ENCODE peak calls at places on chromosomes 3 and 15, in eight cellular contexts. R is AG04450, K is astrocyte, T is cardiac fibroblast, Y is Calu3, I is psoas muscle, C is RWPE1, L is foreskin fibroblast. B is an unnamed sample.

GRCh38 chr15:75195122-75195765 is 6.4 kb upstream of the C15orf39 start:
- DNase-seq in R (no peak), K (no peak), T (no peak), Y (no peak), I (no peak), C (no peak), L (no peak), B (peak)

GRCh38 chr3:30554317-30554690 is 52.1 kb upstream of the TGFBR2 start:
- DNase-seq in R (no peak), K (no peak), T (no peak), Y (no peak), I (no peak), C (no peak), L (no peak), B (no peak)

GRCh38 chr15:93823971-93824866 is 407.1 kb upstream of the MCTP2 start:
- DNase-seq in R (no peak), K (no peak), T (no peak), Y (no peak), I (no peak), C (no peak), L (no peak), B (no peak)

GRCh38 chr15:39084683-39085530 is 496.0 kb upstream of the THBS1 start:
- DNase-seq in R (peak), K (peak), T (peak), Y (no peak), I (no peak), C (no peak), L (peak), B (no peak)

GRCh38 chr3:184242297-184242685 is 6.5 kb downstream of the ALG3 start:
- DNase-seq in R (no peak), K (no peak), T (no peak), Y (no peak), I (no peak), C (no peak), L (no peak), B (no peak)

GRCh38 chr15:76312540-76313174 is 1.4 kb upstream of the ETFA start:
- DNase-seq in R (no peak), K (no peak), T (peak), Y (peak), I (no peak), C (peak), L (peak), B (no peak)

GRCh38 chr3:172307143-172307560 is 141.1 kb downstream of the GHSR start:
- DNase-seq in R (no peak), K (peak), T (peak), Y (no peak), I (no peak), C (no peak), L (no peak), B (no peak)

GRCh38 chr3:101867521-101867920 is 18.2 kb downstream of the NFKBIZ start:
- DNase-seq in R (no peak), K (no peak), T (peak), Y (no peak), I (no peak), C (no peak), L (no peak), B (no peak)

DNA sequence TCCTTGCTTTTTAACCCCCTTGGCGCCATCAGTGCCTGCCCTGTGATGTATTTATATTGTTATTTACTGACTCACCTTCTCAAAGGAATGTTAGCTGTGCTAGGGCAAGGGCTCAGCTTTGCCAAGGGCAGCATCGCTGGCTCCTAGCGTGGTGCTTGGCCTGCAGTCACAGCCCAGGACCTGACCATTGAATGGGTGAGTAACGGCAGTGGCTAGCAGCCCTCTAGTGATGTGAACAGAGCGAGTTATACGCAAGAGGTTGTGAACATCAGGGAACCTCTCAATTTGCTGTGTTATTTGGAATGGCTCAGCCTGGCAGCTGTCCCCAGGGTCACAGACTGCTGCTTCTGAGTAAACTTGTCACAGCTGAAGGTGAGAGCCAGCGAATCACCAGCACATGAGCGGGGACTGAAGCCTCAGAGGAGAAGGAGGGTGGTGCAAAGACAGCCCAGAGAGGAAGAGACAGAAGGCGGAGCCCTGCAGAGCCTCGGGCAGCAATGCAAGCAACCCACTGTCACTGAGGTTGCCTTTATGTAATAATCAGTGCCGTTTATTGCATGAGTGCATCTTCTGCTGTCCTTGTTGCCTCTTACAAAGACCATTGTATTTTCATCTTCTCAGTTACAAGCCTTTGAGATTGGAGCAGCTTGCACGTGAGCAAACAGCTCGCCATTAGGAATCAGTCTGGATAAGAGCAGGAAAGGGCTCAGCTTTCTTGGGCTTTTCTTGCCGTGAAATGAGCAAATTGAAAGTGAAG is 158.3 kb downstream of the SLCO3A1 start:
- DNase-seq in R (no peak), K (peak), T (peak), Y (no peak), I (no peak), C (peak), L (no peak), B (peak)
- TF ChIP-seq CTCF in R (no peak), K (no peak), T (no peak), Y (no peak), I (no peak), C (no peak), L (no peak), B (no peak)

DNA sequence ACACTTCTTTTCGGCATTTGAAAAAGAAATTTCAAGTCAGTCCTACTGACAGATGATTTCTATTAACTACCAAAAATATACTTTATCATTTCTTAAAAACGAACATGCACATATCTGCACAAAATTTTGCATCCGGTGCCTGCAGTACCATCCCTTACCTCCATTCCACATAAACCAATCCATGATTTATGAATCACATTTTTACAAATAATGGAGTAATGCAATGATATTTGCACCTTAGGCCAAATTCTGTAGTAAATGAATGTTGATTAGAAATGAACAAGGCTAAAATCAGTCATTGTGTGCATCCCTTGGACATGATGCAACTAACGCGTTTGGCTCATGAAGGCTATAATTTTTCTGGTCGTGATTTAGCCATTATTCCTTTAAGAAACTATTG is 46.5 kb downstream of the ROBO2 start:
- DNase-seq in R (no peak), K (no peak), T (no peak), Y (no peak), I (no peak), C (no peak), L (no peak), B (no peak)
- TF ChIP-seq CTCF in R (peak), K (no peak), T (peak), Y (no peak), I (no peak), C (no peak), L (no peak), B (no peak)

GRCh38 chr3:22089284-22089683 is 338.3 kb upstream of the ZNF385D start:
- DNase-seq in R (no peak), K (no peak), T (peak), Y (peak), I (no peak), C (peak), L (no peak), B (peak)
- TF ChIP-seq CTCF in R (peak), K (peak), T (peak), Y (peak), I (peak), C (peak), L (peak), B (peak)

GRCh38 chr15:70098170-70098460 is 398 bp upstream of the TLE3 start:
- DNase-seq in R (no peak), K (no peak), T (no peak), Y (no peak), I (no peak), C (no peak), L (no peak), B (no peak)
- TF ChIP-seq CTCF in R (no peak), K (no peak), T (no peak), Y (no peak), I (no peak), C (no peak), L (no peak), B (no peak)

GRCh38 chr15:70210538-70210937 is 112.8 kb upstream of the TLE3 start:
- DNase-seq in R (no peak), K (no peak), T (no peak), Y (no peak), I (no peak), C (no peak), L (no peak), B (no peak)
- TF ChIP-seq CTCF in R (peak), K (no peak), T (peak), Y (no peak), I (no peak), C (no peak), L (no peak), B (no peak)

DNA sequence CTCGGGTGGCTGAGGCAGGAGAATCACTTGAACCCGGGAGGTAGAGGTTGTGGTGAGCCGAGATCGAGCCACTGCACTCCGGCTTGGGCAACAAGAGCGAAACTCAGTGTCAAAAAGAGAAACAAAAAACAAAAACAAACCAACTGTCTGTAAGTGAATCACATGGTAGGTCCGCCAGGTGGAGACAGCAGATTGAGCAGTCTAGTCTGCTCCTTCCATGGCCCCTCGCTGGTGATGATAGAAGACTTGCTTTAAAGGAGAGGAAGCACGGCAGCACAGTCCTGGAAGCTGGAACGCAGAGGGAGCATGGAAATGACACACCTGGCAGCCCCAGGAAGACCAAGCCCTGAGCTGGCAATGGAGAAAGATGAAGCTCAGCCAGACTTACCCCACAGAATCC is 31.4 kb upstream of the MGLL start:
- DNase-seq in R (no peak), K (no peak), T (no peak), Y (no peak), I (no peak), C (no peak), L (no peak), B (no peak)
- TF ChIP-seq CTCF in R (no peak), K (no peak), T (no peak), Y (no peak), I (no peak), C (no peak), L (no peak), B (no peak)

GRCh38 chr15:89090791-89091666 is 2.8 kb downstream of the ABHD2 start:
- DNase-seq in R (no peak), K (peak), T (peak), Y (peak), I (peak), C (peak), L (peak), B (peak)
- TF ChIP-seq CTCF in R (no peak), K (no peak), T (no peak), Y (peak), I (no peak), C (no peak), L (no peak), B (no peak)